ENCODE peak calls at places on chromosome 22, in five cellular contexts. P is mesenchymal stem cell, S is H9, K is H1, Y is trophoblast cell. Q is an unnamed sample.

GRCh38 chr22:19631899-19632670 is 82.2 kb upstream of the SEPTIN5 start:
- DNase-seq in S (peak; percentile 79), P (peak; percentile 36), Y (peak; percentile 26), K (peak; percentile 78), Q (peak; percentile 31)

GRCh38 chr22:18088825-18089568 is 11.2 kb downstream of the PEX26 start:
- DNase-seq in Y (no peak), S (no peak), K (no peak), P (no peak), Q (no peak)

GRCh38 chr22:19641254-19641982 is 72.9 kb upstream of the SEPTIN5 start:
- DNase-seq in K (peak; percentile 91), P (peak; percentile 9), S (peak; percentile 88), Y (peak; percentile 14), Q (peak; percentile 40)

GRCh38 chr22:43277987-43278601 is 65.1 kb downstream of the SCUBE1 start:
- DNase-seq in P (no peak), K (no peak), S (no peak), Y (no peak), Q (no peak)

GRCh38 chr22:35348703-35349102 is 32.2 kb upstream of the HMOX1 start:
- DNase-seq in P (no peak), Y (no peak), K (no peak), S (no peak), Q (no peak)

GRCh38 chr22:17475318-17476212 is 87.7 kb upstream of the SLC25A18 start:
- DNase-seq in S (no peak), K (no peak), Y (no peak), P (no peak), Q (peak; percentile 78)

GRCh38 chr22:50326225-50326958 is 420 bp downstream of the DENND6B start:
- DNase-seq in K (no peak), P (no peak), S (no peak), Y (no peak), Q (no peak)

GRCh38 chr22:23227380-23227779 is 47.1 kb downstream of the BCR start:
- DNase-seq in P (no peak), Y (no peak), K (no peak), S (no peak), Q (no peak)

GRCh38 chr22:34914871-34915270 is 151.1 kb upstream of the ISX start:
- DNase-seq in P (no peak), S (no peak), K (no peak), Y (no peak), Q (no peak)

GRCh38 chr22:35452351-35452781 is 52.4 kb downstream of the MCM5 start:
- DNase-seq in S (no peak), Y (no peak), K (no peak), P (no peak), Q (no peak)

GRCh38 chr22:32712644-32713355 is 88.7 kb upstream of the TIMP3 start:
- DNase-seq in S (no peak), K (no peak), P (no peak), Y (peak; percentile 72), Q (no peak)

GRCh38 chr22:25437414-25438160 is 126.9 kb upstream of the GRK3 start:
- DNase-seq in S (peak; percentile 52), K (peak; percentile 56), P (no peak), Y (no peak), Q (no peak)

GRCh38 chr22:39297490-39298193 is 21.8 kb downstream of the RPL3 start:
- DNase-seq in P (peak; percentile 26), Y (peak; percentile 66), K (no peak), S (no peak), Q (no peak)

GRCh38 chr22:49753961-49754673 is 73.6 kb downstream of the BRD1 start:
- DNase-seq in P (no peak), K (no peak), Y (no peak), S (peak; percentile 22), Q (no peak)

GRCh38 chr22:18104566-18104965 is 6.0 kb upstream of the TUBA8 start:
- DNase-seq in K (no peak), S (no peak), Y (no peak), P (peak; percentile 45), Q (no peak)

GRCh38 chr22:23077627-23078461 is 7.5 kb downstream of the GNAZ start:
- DNase-seq in P (no peak), K (no peak), Y (peak; percentile 21), S (no peak), Q (no peak)

GRCh38 chr22:22882033-22882717 is 5.4 kb upstream of the IGLL5 start:
- DNase-seq in Y (peak; percentile 3), P (no peak), S (peak; percentile 61), K (no peak), Q (no peak)

GRCh38 chr22:42086051-42086450 is 4.5 kb downstream of the NDUFA6 start:
- DNase-seq in S (no peak), P (no peak), K (no peak), Y (no peak), Q (no peak)

GRCh38 chr22:32206774-32207758 is 2.2 kb upstream of the RFPL2 start:
- DNase-seq in P (peak; percentile 5), S (peak; percentile 87), K (peak; percentile 61), Y (peak; percentile 38), Q (no peak)

GRCh38 chr22:33038131-33038772 is 19.9 kb downstream of the SYN3 start:
- DNase-seq in P (no peak), Y (peak; percentile 8), K (no peak), S (no peak), Q (peak; percentile 27)

GRCh38 chr22:21865041-21865440 is 2.4 kb downstream of the MAPK1 start:
- DNase-seq in K (no peak), Y (peak; percentile 49), S (no peak), P (peak; percentile 77), Q (no peak)

GRCh38 chr22:50059881-50060262 is 1.8 kb upstream of the TTLL8 start:
- DNase-seq in K (no peak), P (no peak), Y (no peak), S (no peak), Q (no peak)

GRCh38 chr22:50473088-50473487 is 1.7 kb downstream of the SBF1 start:
- DNase-seq in P (no peak), S (no peak), K (no peak), Y (peak; percentile 67), Q (no peak)

GRCh38 chr22:48323746-48324145 is 1503.9 kb downstream of the BRD1 start:
- DNase-seq in K (no peak), S (no peak), P (no peak), Y (no peak), Q (no peak)

GRCh38 chr22:48321986-48322545 is 1505.6 kb downstream of the BRD1 start:
- DNase-seq in S (no peak), Y (no peak), P (no peak), K (no peak), Q (no peak)

GRCh38 chr22:48320671-48321515 is 1506.8 kb downstream of the BRD1 start:
- DNase-seq in P (no peak), Y (no peak), K (no peak), S (no peak), Q (no peak)

GRCh38 chr22:48320048-48320655 is 1507.5 kb downstream of the BRD1 start:
- DNase-seq in K (no peak), Y (no peak), P (no peak), S (no peak), Q (no peak)

DNA sequence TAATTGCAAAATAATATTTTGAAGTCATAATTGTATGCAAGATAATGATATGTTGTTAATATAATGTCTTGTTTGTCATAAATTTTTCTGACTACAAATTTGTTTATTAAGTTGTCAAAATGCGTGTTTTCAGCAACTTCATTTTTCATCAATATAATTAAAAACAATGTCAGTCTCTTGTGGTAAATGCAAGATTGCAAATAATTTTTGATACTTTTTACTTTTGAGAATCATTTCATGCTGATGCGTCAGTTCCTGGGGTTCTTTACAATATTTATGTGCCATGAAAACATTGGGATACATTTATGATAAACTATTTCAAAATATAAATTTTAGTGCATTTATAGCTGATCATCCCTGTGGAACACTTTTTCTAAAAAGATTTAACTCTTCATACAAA is 1504.8 kb downstream of the BRD1 start:
- DNase-seq in Y (no peak), S (no peak), P (no peak), K (no peak), Q (no peak)
- H3K4me1 ChIP-seq in Y (peaks cover 4% of the 10 kb centered on the region), S (no peaks in the 10 kb centered on the region), P (no peaks in the 10 kb centered on the region), K (no peaks in the 10 kb centered on the region), Q (peaks cover 7% of the 10 kb centered on the region)

DNA sequence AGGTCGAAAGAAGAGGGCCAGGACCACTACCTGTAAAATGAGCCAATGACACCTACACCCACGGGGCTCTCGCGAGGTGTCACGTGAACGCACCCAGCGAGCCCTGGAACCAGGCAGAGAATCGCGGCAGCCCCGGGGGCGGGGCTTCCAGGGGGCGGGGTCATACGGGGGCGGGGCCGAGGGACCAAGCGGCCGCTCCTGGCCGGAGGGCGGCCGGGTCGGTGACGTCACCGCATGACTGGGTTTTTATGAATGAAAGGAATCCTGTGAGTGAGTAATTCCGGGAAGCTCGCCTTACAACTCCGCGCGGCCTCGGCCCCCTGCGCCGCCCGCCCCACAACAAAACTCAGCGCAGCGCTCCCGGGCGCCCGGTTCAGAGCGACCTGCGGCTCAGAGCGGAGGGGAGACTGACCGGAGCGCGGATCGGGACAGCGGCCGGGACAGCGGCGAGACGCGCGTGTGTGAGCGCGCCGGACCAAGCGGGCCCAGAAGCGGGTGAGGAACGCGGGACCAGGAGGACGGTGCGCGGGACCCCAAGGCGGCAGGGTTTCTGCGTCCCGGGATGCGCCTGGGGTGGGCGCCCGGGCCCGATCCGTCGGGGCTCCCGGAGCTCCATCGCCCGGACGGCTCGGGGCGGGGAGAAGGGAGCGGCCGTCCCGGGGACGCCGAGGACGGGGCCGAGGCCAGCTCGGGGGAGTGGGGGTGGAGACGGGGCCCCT is at the start of gene MAFF:
- DNase-seq in K (peak; percentile 93), P (peak; percentile 98), S (peak; percentile 97), Y (peak; percentile 99), Q (peak; percentile 95)
- H2BK12ac ChIP-seq in K (peak within 1 kb of the TSS; percentile 29), P (peak within 1 kb of the TSS; percentile 63), S (peak within 1 kb of the TSS; percentile 41), Y (peak within 1 kb of the TSS; percentile 83), Q (peak within 1 kb of the TSS; percentile 41)

GRCh38 chr22:45528046-45528445 is 25.4 kb downstream of the FBLN1 start:
- DNase-seq in S (no peak), Y (no peak), K (no peak), P (no peak), Q (no peak)

GRCh38 chr22:45529966-45530575 is 27.4 kb downstream of the FBLN1 start:
- DNase-seq in K (no peak), P (peak; percentile 70), S (no peak), Y (peak; percentile 52), Q (no peak)

GRCh38 chr22:45527456-45527855 is 24.8 kb downstream of the FBLN1 start:
- DNase-seq in S (no peak), K (no peak), P (no peak), Y (no peak), Q (no peak)

GRCh38 chr22:45526768-45527360 is 24.2 kb downstream of the FBLN1 start:
- DNase-seq in S (no peak), K (no peak), Y (no peak), P (no peak), Q (no peak)

GRCh38 chr22:45529097-45529496 is 26.4 kb downstream of the FBLN1 start:
- DNase-seq in S (no peak), K (no peak), Y (no peak), P (no peak), Q (no peak)
- H3K18ac ChIP-seq in S (no peak overlapping the region), K (no peak overlapping the region), Y (no peak overlapping the region), P (no peak overlapping the region), Q (no peak overlapping the region)

DNA sequence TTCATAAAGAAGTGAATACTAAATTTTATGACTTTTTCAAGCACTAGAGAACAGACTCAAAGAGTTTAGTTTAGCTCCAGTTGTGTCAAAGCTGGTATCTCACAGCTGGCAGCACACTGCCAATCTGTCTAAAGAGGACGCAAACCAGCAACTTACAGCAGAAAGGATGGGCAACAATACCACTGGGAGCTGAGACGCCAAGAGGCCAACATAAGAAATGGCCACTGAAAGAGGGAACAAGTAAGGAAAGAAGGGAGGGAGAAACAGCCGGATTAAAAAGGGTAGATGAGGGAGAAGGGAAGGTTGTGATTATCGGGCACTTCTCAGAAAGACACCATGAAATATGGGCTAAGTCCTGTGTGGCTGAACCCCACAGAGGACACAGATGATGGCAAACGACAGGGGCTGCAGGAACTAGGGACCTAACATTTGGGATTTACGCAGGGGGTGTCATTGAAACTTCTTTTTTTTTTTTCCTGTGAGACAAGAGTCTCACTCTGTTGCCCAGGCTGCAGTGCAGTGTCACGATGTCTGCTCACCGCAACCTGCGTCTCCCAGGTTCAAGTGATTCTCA is 41.7 kb downstream of the SERPIND1 start:
- DNase-seq in Y (no peak), P (no peak), K (no peak), S (no peak), Q (no peak)
- H3K4me1 ChIP-seq in Y (no peaks in the 10 kb centered on the region), P (peaks cover 3% of the 10 kb centered on the region), K (no peaks in the 10 kb centered on the region), S (no peaks in the 10 kb centered on the region), Q (no peaks in the 10 kb centered on the region)

Q was measured in neuronal stem cell.